ENCODE peak calls at places on chromosome 11, in five cellular contexts. One of them, this sample, is unnamed. For H3K4me1, the result is how much of the 10 kb centered on the place peaks cover.

GRCh38 chr11:6941970-6942369 is 15.7 kb downstream of the ZNF215 start:
- DNase-seq in mesenchymal stem cell: no peak
- DNase-seq in neuronal stem cell: no peak
- DNase-seq in IMR-90: no peak
- DNase-seq in H9: no peak
- DNase-seq in this sample: no peak

GRCh38 chr11:119318240-119319135 is 1.6 kb upstream of the MCAM start:
- DNase-seq in H9: peak
- DNase-seq in IMR-90: peak
- DNase-seq in mesenchymal stem cell: peak
- DNase-seq in neuronal stem cell: no peak
- DNase-seq in this sample: no peak

GRCh38 chr11:65316311-65316978 is 1.8 kb downstream of the CDC42EP2 start:
- DNase-seq in IMR-90: peak
- DNase-seq in neuronal stem cell: no peak
- DNase-seq in H9: no peak
- DNase-seq in mesenchymal stem cell: peak
- DNase-seq in this sample: no peak

GRCh38 chr11:103257360-103257759 is 148.1 kb downstream of the DYNC2H1 start:
- DNase-seq in neuronal stem cell: no peak
- DNase-seq in IMR-90: peak
- DNase-seq in H9: no peak
- DNase-seq in mesenchymal stem cell: peak
- DNase-seq in this sample: no peak

GRCh38 chr11:130400793-130401483 is 27.5 kb downstream of the ADAMTS8 start:
- DNase-seq in mesenchymal stem cell: peak
- DNase-seq in neuronal stem cell: no peak
- DNase-seq in H9: no peak
- DNase-seq in IMR-90: peak
- DNase-seq in this sample: no peak

GRCh38 chr11:111299111-111300026 is 1.0 kb downstream of the POU2AF3 start:
- DNase-seq in H9: peak
- DNase-seq in neuronal stem cell: peak
- DNase-seq in IMR-90: peak
- DNase-seq in mesenchymal stem cell: peak
- DNase-seq in this sample: peak

GRCh38 chr11:64385953-64386704 is 27.2 kb downstream of the RPS6KA4 start:
- DNase-seq in IMR-90: peak
- DNase-seq in neuronal stem cell: no peak
- DNase-seq in mesenchymal stem cell: peak
- DNase-seq in H9: no peak
- DNase-seq in this sample: no peak

GRCh38 chr11:34512810-34513673 is 552 bp downstream of the ELF5 start:
- DNase-seq in IMR-90: peak
- DNase-seq in neuronal stem cell: peak
- DNase-seq in H9: peak
- DNase-seq in mesenchymal stem cell: peak
- DNase-seq in this sample: peak

GRCh38 chr11:107720305-107720775 is 8.5 kb upstream of the SLN start:
- DNase-seq in H9: no peak
- DNase-seq in neuronal stem cell: no peak
- DNase-seq in IMR-90: no peak
- DNase-seq in mesenchymal stem cell: no peak
- DNase-seq in this sample: no peak

GRCh38 chr11:58801974-58802545 is 42.4 kb downstream of the GLYATL2 start:
- DNase-seq in IMR-90: no peak
- DNase-seq in neuronal stem cell: no peak
- DNase-seq in H9: no peak
- DNase-seq in mesenchymal stem cell: no peak
- DNase-seq in this sample: no peak

DNA sequence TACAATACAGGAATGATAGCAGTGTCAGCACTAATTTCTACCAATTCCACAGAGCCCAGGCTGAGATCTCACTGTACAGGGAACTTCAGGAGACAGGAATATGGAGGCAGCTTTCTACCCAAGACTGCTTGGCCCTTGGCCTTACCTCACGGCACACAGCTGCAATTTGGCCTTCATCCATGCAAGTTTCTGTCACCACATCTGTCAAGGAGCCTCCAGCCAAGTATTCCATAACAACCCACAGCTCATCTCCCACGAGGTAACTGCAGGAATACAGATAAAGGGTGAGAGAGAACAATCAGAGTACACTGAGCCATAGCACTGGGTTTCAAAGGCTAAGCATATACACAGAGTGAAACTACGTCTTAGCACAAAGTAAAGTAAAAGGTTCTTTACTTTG is 39.0 kb upstream of the GDPD4 start:
- DNase-seq in mesenchymal stem cell: no peak
- DNase-seq in neuronal stem cell: no peak
- DNase-seq in IMR-90: no peak
- DNase-seq in H9: no peak
- DNase-seq in this sample: no peak
- H3K4me1 ChIP-seq in mesenchymal stem cell: under half
- H3K4me1 ChIP-seq in neuronal stem cell: under half
- H3K4me1 ChIP-seq in IMR-90: under half
- H3K4me1 ChIP-seq in H9: under half
- H3K4me1 ChIP-seq in this sample: under half

GRCh38 chr11:66598993-66599392 is 6.0 kb downstream of the CCS start:
- DNase-seq in neuronal stem cell: no peak
- DNase-seq in H9: no peak
- DNase-seq in IMR-90: no peak
- DNase-seq in mesenchymal stem cell: no peak
- DNase-seq in this sample: no peak

GRCh38 chr11:66593303-66593635 is 284 bp downstream of the CCS start:
- DNase-seq in H9: no peak
- DNase-seq in IMR-90: no peak
- DNase-seq in mesenchymal stem cell: no peak
- DNase-seq in neuronal stem cell: no peak
- DNase-seq in this sample: no peak

GRCh38 chr11:66593650-66594049 is 665 bp downstream of the CCS start:
- DNase-seq in neuronal stem cell: no peak
- DNase-seq in IMR-90: no peak
- DNase-seq in mesenchymal stem cell: no peak
- DNase-seq in H9: no peak
- DNase-seq in this sample: no peak

GRCh38 chr11:66592457-66593302 is at the start of the genes CCDC87 and CCS:
- DNase-seq in neuronal stem cell: peak
- DNase-seq in H9: peak
- DNase-seq in mesenchymal stem cell: peak
- DNase-seq in IMR-90: peak
- DNase-seq in this sample: peak

GRCh38 chr11:66595245-66595904 is 2.4 kb downstream of the CCS start:
- DNase-seq in mesenchymal stem cell: peak
- DNase-seq in IMR-90: peak
- DNase-seq in H9: no peak
- DNase-seq in neuronal stem cell: no peak
- DNase-seq in this sample: no peak
- H2AK5ac ChIP-seq in mesenchymal stem cell: no peak
- H2AK5ac ChIP-seq in IMR-90: no peak
- H2AK5ac ChIP-seq in H9: no peak
- H2AK5ac ChIP-seq in neuronal stem cell: no peak
- H2AK5ac ChIP-seq in this sample: no peak

GRCh38 chr11:99068832-99069231 is 48.1 kb downstream of the CNTN5 start:
- DNase-seq in IMR-90: no peak
- DNase-seq in neuronal stem cell: no peak
- DNase-seq in mesenchymal stem cell: no peak
- DNase-seq in H9: no peak
- DNase-seq in this sample: no peak

GRCh38 chr11:99066609-99067008 is 45.9 kb downstream of the CNTN5 start:
- DNase-seq in neuronal stem cell: no peak
- DNase-seq in mesenchymal stem cell: no peak
- DNase-seq in H9: no peak
- DNase-seq in IMR-90: no peak
- DNase-seq in this sample: peak

DNA sequence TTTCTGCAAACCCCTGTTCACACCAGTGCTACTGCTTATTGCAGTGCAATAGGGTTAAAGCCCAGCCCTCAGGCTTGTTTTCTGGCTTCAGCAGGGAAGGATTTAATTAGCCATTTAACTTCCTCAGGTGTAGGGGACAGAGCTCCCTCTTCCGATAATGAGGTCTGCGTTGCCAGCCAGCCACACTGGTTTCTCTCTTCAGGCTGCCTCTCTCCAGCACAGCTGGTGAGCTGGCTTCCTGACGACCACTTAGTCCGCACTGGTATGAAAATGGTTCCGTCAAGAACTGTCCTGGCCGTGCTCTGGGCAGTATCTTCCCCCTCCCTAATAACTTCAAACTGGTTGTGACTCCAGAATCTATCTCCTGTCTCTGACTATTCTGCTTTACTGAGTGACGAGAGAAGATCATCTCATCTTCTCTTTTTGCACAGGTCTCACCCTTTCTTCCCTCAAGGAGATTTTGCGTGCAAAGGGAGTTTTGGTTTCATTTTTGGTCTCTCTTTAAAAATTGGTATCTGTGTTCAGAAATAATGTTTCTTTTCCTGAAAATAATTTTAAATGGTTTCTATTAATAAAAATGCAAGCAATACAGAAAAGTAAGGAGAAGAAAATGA is 49.2 kb downstream of the CNTN5 start:
- DNase-seq in IMR-90: no peak
- DNase-seq in neuronal stem cell: peak
- DNase-seq in mesenchymal stem cell: peak
- DNase-seq in H9: peak
- DNase-seq in this sample: peak
- H3K4me1 ChIP-seq in IMR-90: under half
- H3K4me1 ChIP-seq in neuronal stem cell: under half
- H3K4me1 ChIP-seq in mesenchymal stem cell: under half
- H3K4me1 ChIP-seq in H9: under half
- H3K4me1 ChIP-seq in this sample: under half

GRCh38 chr11:72672839-72673238 is 1.4 kb downstream of the PDE2A start:
- DNase-seq in IMR-90: no peak
- DNase-seq in neuronal stem cell: no peak
- DNase-seq in H9: no peak
- DNase-seq in mesenchymal stem cell: no peak
- DNase-seq in this sample: no peak

GRCh38 chr11:72675221-72675620 is 999 bp upstream of the PDE2A start:
- DNase-seq in mesenchymal stem cell: no peak
- DNase-seq in neuronal stem cell: no peak
- DNase-seq in H9: no peak
- DNase-seq in IMR-90: no peak
- DNase-seq in this sample: no peak

GRCh38 chr11:72673284-72673942 is 809 bp downstream of the PDE2A start:
- DNase-seq in H9: no peak
- DNase-seq in mesenchymal stem cell: no peak
- DNase-seq in IMR-90: no peak
- DNase-seq in neuronal stem cell: peak
- DNase-seq in this sample: no peak

GRCh38 chr11:72676874-72677341 is 2.7 kb upstream of the PDE2A start:
- DNase-seq in mesenchymal stem cell: peak
- DNase-seq in IMR-90: peak
- DNase-seq in H9: peak
- DNase-seq in neuronal stem cell: peak
- DNase-seq in this sample: no peak

DNA sequence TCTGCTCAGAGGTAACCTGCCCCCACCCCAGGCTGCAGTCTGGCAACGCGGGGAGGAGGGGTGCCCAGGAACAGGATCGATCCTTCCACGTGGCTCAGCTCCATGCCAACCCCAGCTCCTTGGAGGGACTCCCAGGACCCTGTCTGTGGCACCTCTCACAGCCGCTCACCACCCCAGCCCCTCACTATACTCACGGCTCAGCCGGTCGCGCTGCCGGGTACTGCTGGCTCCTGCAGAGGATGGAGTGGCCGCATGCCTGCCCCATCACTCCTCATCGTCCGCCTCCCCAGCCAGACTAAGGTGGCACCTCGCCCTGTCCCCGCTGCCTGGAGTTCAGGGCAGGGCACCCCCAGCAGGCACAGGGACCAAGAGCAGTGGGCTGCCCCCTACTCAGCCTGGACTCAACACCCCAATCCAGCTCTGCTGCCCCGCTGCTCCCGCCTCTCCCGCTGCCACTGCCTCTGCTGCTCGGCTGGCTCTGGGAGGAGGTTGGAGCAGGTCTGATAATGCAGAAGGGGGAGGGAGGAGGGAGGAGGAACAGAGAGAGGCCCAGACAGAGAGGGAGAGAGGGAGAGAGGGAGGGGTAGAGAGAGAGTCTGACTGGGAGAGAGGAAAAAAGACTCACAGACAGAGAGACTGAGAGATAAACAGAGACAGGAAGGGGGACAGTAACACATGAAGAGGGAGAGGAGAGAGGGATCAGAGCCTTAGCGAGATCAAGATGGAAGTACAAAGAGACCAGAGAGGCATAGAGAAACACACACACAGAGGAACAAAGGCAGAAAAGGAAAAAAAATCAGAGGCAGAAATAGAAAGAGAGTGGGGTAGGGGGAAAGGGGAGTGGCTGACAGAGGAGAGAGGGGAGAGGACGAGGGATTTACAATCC is at the start of gene PDE2A:
- DNase-seq in IMR-90: no peak
- DNase-seq in H9: peak
- DNase-seq in neuronal stem cell: no peak
- DNase-seq in mesenchymal stem cell: no peak
- DNase-seq in this sample: no peak
- H2AK5ac ChIP-seq in IMR-90: no peak
- H2AK5ac ChIP-seq in H9: no peak
- H2AK5ac ChIP-seq in neuronal stem cell: no peak
- H2AK5ac ChIP-seq in mesenchymal stem cell: no peak
- H2AK5ac ChIP-seq in this sample: no peak

GRCh38 chr11:83019888-83020579 is 51.7 kb downstream of the RAB30 start:
- DNase-seq in IMR-90: no peak
- DNase-seq in H9: no peak
- DNase-seq in neuronal stem cell: no peak
- DNase-seq in mesenchymal stem cell: no peak
- DNase-seq in this sample: no peak

GRCh38 chr11:83021780-83022125 is 49.9 kb downstream of the RAB30 start:
- DNase-seq in IMR-90: no peak
- DNase-seq in mesenchymal stem cell: no peak
- DNase-seq in H9: no peak
- DNase-seq in neuronal stem cell: no peak
- DNase-seq in this sample: no peak

GRCh38 chr11:83023410-83023809 is 48.3 kb downstream of the RAB30 start:
- DNase-seq in IMR-90: no peak
- DNase-seq in neuronal stem cell: no peak
- DNase-seq in H9: no peak
- DNase-seq in mesenchymal stem cell: no peak
- DNase-seq in this sample: no peak

GRCh38 chr11:83024270-83024854 is 47.3 kb downstream of the RAB30 start:
- DNase-seq in IMR-90: no peak
- DNase-seq in neuronal stem cell: no peak
- DNase-seq in mesenchymal stem cell: no peak
- DNase-seq in H9: no peak
- DNase-seq in this sample: no peak

GRCh38 chr11:83020942-83021779 is 50.5 kb downstream of the RAB30 start:
- DNase-seq in neuronal stem cell: no peak
- DNase-seq in H9: no peak
- DNase-seq in mesenchymal stem cell: no peak
- DNase-seq in IMR-90: no peak
- DNase-seq in this sample: no peak
- H3K4me1 ChIP-seq in neuronal stem cell: under half
- H3K4me1 ChIP-seq in H9: under half
- H3K4me1 ChIP-seq in mesenchymal stem cell: under half
- H3K4me1 ChIP-seq in IMR-90: under half
- H3K4me1 ChIP-seq in this sample: under half

GRCh38 chr11:47269829-47270305 is at the start of gene MADD:
- DNase-seq in H9: peak
- DNase-seq in mesenchymal stem cell: peak
- DNase-seq in IMR-90: peak
- DNase-seq in neuronal stem cell: peak
- DNase-seq in this sample: no peak
- H2AK5ac ChIP-seq in H9: no peak
- H2AK5ac ChIP-seq in mesenchymal stem cell: peak
- H2AK5ac ChIP-seq in IMR-90: peak
- H2AK5ac ChIP-seq in neuronal stem cell: no peak
- H2AK5ac ChIP-seq in this sample: peak